ENCODE peak calls at places on chromosome 11, in seven cellular contexts. B is AG04450; L is progenitor cell of endocrine pancreas; S is cardiac fibroblast; R is EL; V is activated T-cell treated with anti-CD3 and anti-CD28 coated beads, Interleukin-2, amount 50 U/mL, for 1 hour; G is CD8-positive, alpha-beta memory T cell. E is an unnamed sample.

GRCh38 chr11:894575-895201 is 15.9 kb downstream of the CHID1 start:
- DNase-seq in L (no peak), B (no peak), G (no peak), R (no peak), S (no peak), V (no peak), E (no peak)

GRCh38 chr11:34595960-34596359 is 24.9 kb upstream of the EHF start:
- DNase-seq in S (no peak), B (no peak), R (no peak), G (no peak), V (no peak), L (no peak), E (no peak)

GRCh38 chr11:3121416-3121815 is 43.7 kb downstream of the OSBPL5 start:
- DNase-seq in B (no peak), L (no peak), S (no peak), G (no peak), R (no peak), V (peak), E (no peak)

GRCh38 chr11:126481303-126481680 is 125.8 kb downstream of the ST3GAL4 start:
- DNase-seq in S (no peak), L (no peak), V (no peak), G (no peak), R (no peak), B (no peak), E (no peak)

GRCh38 chr11:93034031-93034430 is 64.6 kb downstream of the MTNR1B start:
- DNase-seq in R (no peak), B (no peak), L (no peak), G (no peak), S (no peak), V (no peak), E (no peak)

GRCh38 chr11:57116654-57117053 is 65.1 kb upstream of the LRRC55 start:
- DNase-seq in L (no peak), V (no peak), S (peak), R (peak), G (no peak), B (peak), E (peak)

GRCh38 chr11:101113540-101113939 is 16.1 kb downstream of the PGR start:
- DNase-seq in G (no peak), B (no peak), S (no peak), L (no peak), R (no peak), V (no peak), E (no peak)

GRCh38 chr11:128318856-128319474 is 268.4 kb downstream of the ETS1 start:
- DNase-seq in V (peak), L (no peak), R (peak), B (no peak), G (peak), S (peak), E (no peak)

GRCh38 chr11:111081021-111081511 is 164.5 kb upstream of the POU2AF2 start:
- DNase-seq in S (peak), B (no peak), L (no peak), V (no peak), R (no peak), G (no peak), E (no peak)

GRCh38 chr11:133164986-133165385 is 367.3 kb downstream of the OPCML start:
- DNase-seq in R (no peak), S (no peak), B (no peak), G (no peak), V (no peak), L (no peak), E (no peak)

GRCh38 chr11:23988381-23989006 is 508.4 kb upstream of the LUZP2 start:
- DNase-seq in R (peak), V (no peak), G (no peak), S (peak), B (peak), L (no peak), E (no peak)

GRCh38 chr11:11611381-11611780 is 10.4 kb downstream of the GALNT18 start:
- DNase-seq in G (no peak), S (no peak), V (no peak), B (no peak), L (no peak), R (no peak), E (no peak)

GRCh38 chr11:61885784-61886580 is 5.4 kb downstream of the FADS3 start:
- DNase-seq in B (no peak), G (no peak), S (no peak), R (no peak), L (no peak), V (no peak), E (no peak)

GRCh38 chr11:44568706-44569473 is 3.4 kb downstream of the CD82 start:
- DNase-seq in S (peak), R (peak), L (no peak), V (peak), B (peak), G (peak), E (no peak)

GRCh38 chr11:65539401-65540289 is 14.8 kb downstream of the SCYL1 start:
- DNase-seq in V (no peak), R (no peak), G (no peak), L (no peak), B (no peak), S (no peak), E (no peak)

GRCh38 chr11:92707665-92708064 is 261.8 kb upstream of the MTNR1B start:
- DNase-seq in S (no peak), G (no peak), V (no peak), B (no peak), L (no peak), R (no peak), E (no peak)

GRCh38 chr11:122367809-122368231 is 251.8 kb upstream of the BLID start:
- DNase-seq in S (peak), V (no peak), L (no peak), B (peak), R (peak), G (no peak), E (no peak)

GRCh38 chr11:9091044-9091936 is at the start of gene SCUBE2:
- DNase-seq in L (no peak), S (no peak), G (no peak), R (peak), B (no peak), V (no peak), E (no peak)

GRCh38 chr11:57562596-57562995 is 4.9 kb downstream of the UBE2L6 start:
- DNase-seq in R (no peak), G (no peak), V (no peak), S (no peak), B (no peak), L (no peak), E (no peak)

GRCh38 chr11:121566279-121567168 is 113.8 kb upstream of the SORL1-AS1 start:
- DNase-seq in L (no peak), G (no peak), V (no peak), S (no peak), R (no peak), B (no peak), E (no peak)

GRCh38 chr11:68455485-68455884 is 5.1 kb upstream of the PPP6R3 start:
- DNase-seq in R (no peak), V (no peak), L (no peak), B (no peak), G (no peak), S (no peak), E (no peak)

E was measured in iPS DF 19.7.